ENCODE peak calls at places on chromosomes 12 and 14, in ten cellular contexts. J is AG10803, T is lower lobe of right lung, Y is mammary epithelial cell, Z is tibial artery, R is tibial nerve, S is choroid plexus epithelial cell, O is fibroblast of mammary gland, U is lung, K is lower leg skin. G is an unnamed sample.

GRCh38 chr12:52149182-52149641 is 42.6 kb downstream of the KRT80 start:
- DNase-seq in J (no peak), K (no peak), U (no peak), R (no peak), O (no peak), Z (no peak), Y (no peak), S (peak), T (no peak), G (peak)

GRCh38 chr12:117718559-117718958 is 250.2 kb downstream of the KSR2 start:
- DNase-seq in R (no peak), K (no peak), J (peak), O (no peak), Y (no peak), Z (no peak), U (no peak), S (no peak), T (no peak), G (no peak)

GRCh38 chr14:98931126-98931525 is 340.9 kb downstream of the BCL11B start:
- DNase-seq in R (no peak), T (no peak), Y (no peak), O (no peak), S (no peak), U (no peak), J (no peak), K (no peak), Z (peak), G (no peak)

GRCh38 chr12:9943244-9943643 is 11.1 kb upstream of the CLEC2A start:
- DNase-seq in Z (no peak), T (peak), Y (no peak), S (no peak), O (peak), K (no peak), R (no peak), J (no peak), U (no peak), G (no peak)

GRCh38 chr12:106018286-106018685 is 120.5 kb downstream of the NUAK1 start:
- DNase-seq in T (no peak), O (no peak), R (no peak), J (no peak), U (no peak), Y (no peak), K (no peak), Z (no peak), S (no peak), G (no peak)

GRCh38 chr12:46201284-46201789 is 67.5 kb downstream of the SLC38A1 start:
- DNase-seq in U (no peak), T (no peak), Z (no peak), K (no peak), R (no peak), J (no peak), O (no peak), S (no peak), Y (no peak), G (no peak)

GRCh38 chr12:81692008-81692407 is 67.1 kb downstream of the PPFIA2 start:
- DNase-seq in Z (no peak), O (no peak), K (no peak), Y (peak), T (no peak), S (no peak), R (no peak), J (no peak), U (peak), G (no peak)

GRCh38 chr14:101790232-101790631 is 28.7 kb downstream of the PPP2R5C start:
- DNase-seq in Z (no peak), J (no peak), K (no peak), O (no peak), U (no peak), T (no peak), Y (no peak), S (no peak), R (no peak), G (no peak)

GRCh38 chr12:81564237-81564636 is 194.9 kb downstream of the PPFIA2 start:
- DNase-seq in J (no peak), Y (no peak), U (no peak), Z (no peak), R (no peak), T (no peak), O (no peak), K (no peak), S (no peak), G (no peak)

GRCh38 chr14:21041676-21042433 is at the start of gene RNASE7:
- DNase-seq in U (no peak), O (peak), J (peak), K (no peak), Z (no peak), S (peak), T (no peak), R (no peak), Y (peak), G (no peak)

GRCh38 chr12:46300906-46301305 is 32.1 kb upstream of the SLC38A1 start:
- DNase-seq in J (peak), Y (no peak), U (no peak), T (no peak), S (peak), K (no peak), Z (no peak), R (peak), O (peak), G (peak)

GRCh38 chr12:69266045-69266635 is 26.8 kb downstream of the CPSF6 start:
- DNase-seq in Y (peak), Z (no peak), U (no peak), S (peak), K (no peak), R (no peak), J (peak), T (no peak), O (peak), G (peak)

GRCh38 chr12:6996040-6996441 is 22.2 kb downstream of the LPCAT3 start:
- DNase-seq in T (no peak), O (peak), S (peak), R (no peak), Y (no peak), Z (no peak), K (no peak), J (peak), U (no peak), G (peak)

GRCh38 chr12:39348523-39348922 is 94.4 kb downstream of the KIF21A start:
- DNase-seq in T (no peak), R (no peak), O (no peak), S (no peak), Z (no peak), Y (no peak), U (no peak), K (no peak), J (no peak), G (no peak)

GRCh38 chr12:129119537-129119936 is 266.3 kb downstream of the GLT1D1 start:
- DNase-seq in Z (no peak), U (no peak), Y (no peak), K (no peak), R (no peak), J (no peak), S (no peak), T (no peak), O (no peak), G (no peak)

GRCh38 chr12:113119980-113120669 is 15.4 kb downstream of the RASAL1 start:
- DNase-seq in Z (no peak), T (no peak), R (no peak), S (no peak), K (no peak), Y (no peak), O (no peak), U (no peak), J (no peak), G (no peak)

GRCh38 chr14:82806016-82806415 is 1272.4 kb upstream of the SEL1L start:
- DNase-seq in O (no peak), Y (no peak), J (no peak), T (no peak), Z (no peak), K (no peak), S (no peak), U (no peak), R (no peak), G (no peak)

GRCh38 chr14:82811246-82811645 is 1277.6 kb upstream of the SEL1L start:
- DNase-seq in T (no peak), R (no peak), Z (no peak), K (no peak), Y (no peak), S (no peak), O (no peak), J (no peak), U (no peak), G (no peak)

GRCh38 chr14:82806426-82806825 is 1272.8 kb upstream of the SEL1L start:
- DNase-seq in K (no peak), Y (no peak), Z (no peak), O (no peak), S (no peak), J (no peak), U (no peak), R (no peak), T (no peak), G (no peak)
- H3K4me3 ChIP-seq in K (no peak), Y (no peak), Z (no peak), O (no peak), S (no peak), J (no peak), U (no peak), R (no peak), T (no peak), G (no peak)

DNA sequence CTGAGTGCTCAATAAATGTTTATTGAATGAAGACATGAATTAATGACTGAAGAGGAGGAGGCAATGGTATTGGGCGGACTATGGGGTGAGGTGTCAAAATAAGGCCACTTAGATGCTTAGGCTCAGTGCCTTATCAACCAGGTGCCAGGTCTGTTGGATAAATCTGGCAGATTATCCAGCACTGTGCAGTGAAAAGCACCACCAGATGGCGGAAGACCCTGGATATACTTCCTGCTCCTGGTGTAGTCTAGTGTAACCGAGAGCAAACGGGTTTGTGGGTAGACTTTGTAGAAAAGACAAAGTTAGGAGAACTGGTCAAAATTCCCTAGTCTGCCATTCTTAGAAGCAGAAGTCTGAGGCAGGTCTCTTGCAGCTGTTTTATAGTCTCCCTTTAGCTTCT is 306.3 kb downstream of the ATP23 start:
- DNase-seq in R (no peak), Y (no peak), T (no peak), U (no peak), S (peak), J (no peak), Z (no peak), O (no peak), K (no peak), G (no peak)
- TF ChIP-seq CTCF in R (no peak), Y (no peak), T (no peak), U (no peak), S (peak), J (no peak), Z (no peak), O (peak), K (no peak), G (peak)

GRCh38 chr14:23557521-23557920 is 1.4 kb downstream of the THTPA start:
- DNase-seq in J (no peak), T (no peak), R (no peak), S (no peak), Z (no peak), U (no peak), Y (no peak), K (no peak), O (no peak), G (no peak)
- H3K4me3 ChIP-seq in J (no peak), T (no peak), R (no peak), S (no peak), Z (no peak), U (no peak), Y (no peak), K (no peak), O (peak), G (no peak)

GRCh38 chr14:93332853-93333630 is at the start of gene BTBD7:
- DNase-seq in S (peak), Z (peak), K (peak), O (peak), T (peak), R (peak), J (peak), U (peak), Y (peak), G (peak)

GRCh38 chr14:93333631-93334095 is 827 bp upstream of the BTBD7 start:
- DNase-seq in U (no peak), J (no peak), Z (no peak), T (no peak), K (no peak), R (no peak), Y (no peak), S (no peak), O (no peak), G (peak)

GRCh38 chr14:93330609-93331000 is 2.2 kb downstream of the BTBD7 start:
- DNase-seq in U (no peak), O (no peak), J (no peak), S (no peak), Z (no peak), K (no peak), R (no peak), T (no peak), Y (peak), G (no peak)

GRCh38 chr14:93331375-93332031 is 1.3 kb downstream of the BTBD7 start:
- DNase-seq in U (no peak), S (no peak), R (no peak), Z (peak), T (peak), K (no peak), J (no peak), Y (no peak), O (peak), G (no peak)

DNA sequence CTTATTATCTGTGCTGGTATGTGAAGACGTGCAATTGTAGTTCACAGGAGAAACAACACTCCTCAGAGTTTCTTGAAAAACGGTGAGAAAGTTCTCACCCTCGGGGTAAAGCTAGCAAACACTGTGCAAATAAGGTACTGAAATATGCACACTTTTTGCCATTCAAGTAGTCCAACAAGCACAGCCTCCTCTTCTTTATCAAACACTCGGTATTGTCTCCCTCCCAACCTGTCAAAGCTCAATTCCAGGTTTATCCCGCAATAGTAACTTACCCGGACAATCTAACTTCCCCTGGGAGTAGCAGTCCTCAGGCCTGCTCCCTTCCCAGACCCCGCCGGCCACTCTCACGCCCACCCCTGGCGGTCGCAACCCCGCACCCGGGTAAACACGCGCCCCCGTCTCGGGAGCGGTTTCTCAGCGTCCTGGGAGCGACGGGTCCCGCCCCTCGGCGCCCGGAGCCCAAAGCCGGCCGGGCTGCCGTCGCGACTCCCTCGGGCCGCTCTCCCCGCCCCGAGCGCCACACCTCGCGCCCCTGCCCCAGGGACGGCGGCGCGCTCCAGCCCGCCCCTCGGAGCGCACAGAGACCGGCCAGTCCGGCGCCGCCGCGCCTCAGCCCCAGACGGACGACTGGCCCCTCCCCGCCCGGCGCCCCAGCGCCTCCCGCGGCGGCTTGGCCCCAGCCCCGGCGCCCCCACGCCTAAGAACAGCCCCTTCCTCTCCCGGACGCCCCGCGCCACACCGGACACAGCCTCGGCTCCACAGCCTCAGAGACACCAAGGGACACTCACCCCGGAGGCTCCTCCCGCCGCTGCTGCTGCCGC is 594 bp downstream of the BTBD7 start:
- DNase-seq in J (peak), S (peak), R (peak), U (peak), Y (peak), T (peak), O (peak), K (peak), Z (peak), G (peak)
- TF ChIP-seq CTCF in J (no peak), S (no peak), R (no peak), U (no peak), Y (peak), T (no peak), O (no peak), K (no peak), Z (no peak), G (no peak)

G was measured in astrocyte of the spinal cord.